ENCODE peak calls at places on chromosome 12, in nine cellular contexts. One of them, this sample, is unnamed.

GRCh38 chr12:127516467-127516866 is 750.5 kb upstream of the TMEM132C start:
- DNase-seq in H9: no peak
- DNase-seq in neural progenitor cell: no peak
- DNase-seq in kidney: no peak
- DNase-seq in PC-3: peak
- DNase-seq in endothelial cell of umbilical vein: no peak
- DNase-seq in IMR-90: peak
- DNase-seq in GM23248: peak
- DNase-seq in MM.1S: no peak
- DNase-seq in this sample: no peak

GRCh38 chr12:69822205-69822860 is 2.7 kb upstream of the MYRFL start:
- DNase-seq in H9: no peak
- DNase-seq in neural progenitor cell: no peak
- DNase-seq in kidney: no peak
- DNase-seq in PC-3: no peak
- DNase-seq in endothelial cell of umbilical vein: no peak
- DNase-seq in IMR-90: no peak
- DNase-seq in GM23248: no peak
- DNase-seq in MM.1S: no peak
- DNase-seq in this sample: no peak

GRCh38 chr12:119949145-119949544 is 39.9 kb upstream of the BICDL1 start:
- DNase-seq in H9: no peak
- DNase-seq in neural progenitor cell: no peak
- DNase-seq in kidney: no peak
- DNase-seq in PC-3: no peak
- DNase-seq in endothelial cell of umbilical vein: no peak
- DNase-seq in IMR-90: no peak
- DNase-seq in GM23248: no peak
- DNase-seq in MM.1S: no peak
- DNase-seq in this sample: no peak

GRCh38 chr12:89306827-89307498 is 45.3 kb downstream of the DUSP6 start:
- DNase-seq in H9: no peak
- DNase-seq in neural progenitor cell: no peak
- DNase-seq in kidney: no peak
- DNase-seq in PC-3: no peak
- DNase-seq in endothelial cell of umbilical vein: no peak
- DNase-seq in IMR-90: no peak
- DNase-seq in GM23248: no peak
- DNase-seq in MM.1S: no peak
- DNase-seq in this sample: no peak

GRCh38 chr12:56087220-56087619 is 7.3 kb downstream of the ERBB3 start:
- DNase-seq in H9: no peak
- DNase-seq in neural progenitor cell: no peak
- DNase-seq in kidney: peak
- DNase-seq in PC-3: peak
- DNase-seq in endothelial cell of umbilical vein: no peak
- DNase-seq in IMR-90: no peak
- DNase-seq in GM23248: peak
- DNase-seq in MM.1S: no peak
- DNase-seq in this sample: no peak

GRCh38 chr12:97801471-97802045 is 339.0 kb downstream of the RMST start:
- DNase-seq in H9: no peak
- DNase-seq in neural progenitor cell: no peak
- DNase-seq in kidney: no peak
- DNase-seq in PC-3: no peak
- DNase-seq in endothelial cell of umbilical vein: no peak
- DNase-seq in IMR-90: no peak
- DNase-seq in GM23248: no peak
- DNase-seq in MM.1S: no peak
- DNase-seq in this sample: no peak

GRCh38 chr12:47755655-47756562 is 2.8 kb downstream of the RAPGEF3 start:
- DNase-seq in H9: no peak
- DNase-seq in neural progenitor cell: no peak
- DNase-seq in kidney: peak
- DNase-seq in PC-3: no peak
- DNase-seq in endothelial cell of umbilical vein: no peak
- DNase-seq in IMR-90: no peak
- DNase-seq in GM23248: peak
- DNase-seq in MM.1S: peak
- DNase-seq in this sample: no peak

GRCh38 chr12:57087689-57088441 is 1.0 kb upstream of the NAB2 start:
- DNase-seq in H9: peak
- DNase-seq in neural progenitor cell: peak
- DNase-seq in kidney: peak
- DNase-seq in PC-3: peak
- DNase-seq in endothelial cell of umbilical vein: peak
- DNase-seq in IMR-90: peak
- DNase-seq in GM23248: peak
- DNase-seq in MM.1S: peak
- DNase-seq in this sample: peak

GRCh38 chr12:16238661-16239060 is 38.8 kb downstream of the SLC15A5 start:
- DNase-seq in H9: no peak
- DNase-seq in neural progenitor cell: no peak
- DNase-seq in kidney: no peak
- DNase-seq in PC-3: peak
- DNase-seq in endothelial cell of umbilical vein: no peak
- DNase-seq in IMR-90: no peak
- DNase-seq in GM23248: peak
- DNase-seq in MM.1S: no peak
- DNase-seq in this sample: no peak

GRCh38 chr12:29591140-29592020 is 93.9 kb upstream of the OVCH1 start:
- DNase-seq in H9: peak
- DNase-seq in neural progenitor cell: peak
- DNase-seq in kidney: no peak
- DNase-seq in PC-3: no peak
- DNase-seq in endothelial cell of umbilical vein: no peak
- DNase-seq in IMR-90: peak
- DNase-seq in GM23248: peak
- DNase-seq in MM.1S: no peak
- DNase-seq in this sample: peak

GRCh38 chr12:44372259-44372658 is 503.9 kb downstream of the NELL2 start:
- DNase-seq in H9: no peak
- DNase-seq in neural progenitor cell: no peak
- DNase-seq in kidney: no peak
- DNase-seq in PC-3: peak
- DNase-seq in endothelial cell of umbilical vein: no peak
- DNase-seq in IMR-90: peak
- DNase-seq in GM23248: peak
- DNase-seq in MM.1S: no peak
- DNase-seq in this sample: no peak

GRCh38 chr12:92566448-92567040 is 136.2 kb upstream of the PLEKHG7 start:
- DNase-seq in H9: no peak
- DNase-seq in neural progenitor cell: no peak
- DNase-seq in kidney: no peak
- DNase-seq in PC-3: no peak
- DNase-seq in endothelial cell of umbilical vein: no peak
- DNase-seq in IMR-90: no peak
- DNase-seq in GM23248: no peak
- DNase-seq in MM.1S: no peak
- DNase-seq in this sample: no peak

GRCh38 chr12:92570056-92570753 is 132.6 kb upstream of the PLEKHG7 start:
- DNase-seq in H9: peak
- DNase-seq in neural progenitor cell: peak
- DNase-seq in kidney: no peak
- DNase-seq in PC-3: peak
- DNase-seq in endothelial cell of umbilical vein: peak
- DNase-seq in IMR-90: peak
- DNase-seq in GM23248: peak
- DNase-seq in MM.1S: peak
- DNase-seq in this sample: peak

GRCh38 chr12:92571169-92571568 is 131.6 kb upstream of the PLEKHG7 start:
- DNase-seq in H9: no peak
- DNase-seq in neural progenitor cell: no peak
- DNase-seq in kidney: no peak
- DNase-seq in PC-3: no peak
- DNase-seq in endothelial cell of umbilical vein: no peak
- DNase-seq in IMR-90: no peak
- DNase-seq in GM23248: no peak
- DNase-seq in MM.1S: no peak
- DNase-seq in this sample: no peak

GRCh38 chr12:92571844-92572543 is 130.8 kb upstream of the PLEKHG7 start:
- DNase-seq in H9: no peak
- DNase-seq in neural progenitor cell: no peak
- DNase-seq in kidney: no peak
- DNase-seq in PC-3: no peak
- DNase-seq in endothelial cell of umbilical vein: no peak
- DNase-seq in IMR-90: no peak
- DNase-seq in GM23248: peak
- DNase-seq in MM.1S: no peak
- DNase-seq in this sample: no peak

GRCh38 chr12:92568631-92569128 is 134.1 kb upstream of the PLEKHG7 start:
- DNase-seq in H9: no peak
- DNase-seq in neural progenitor cell: no peak
- DNase-seq in kidney: no peak
- DNase-seq in PC-3: no peak
- DNase-seq in endothelial cell of umbilical vein: no peak
- DNase-seq in IMR-90: no peak
- DNase-seq in GM23248: no peak
- DNase-seq in MM.1S: no peak
- DNase-seq in this sample: no peak
- H3K27ac ChIP-seq in H9: no peak
- H3K27ac ChIP-seq in neural progenitor cell: no peak
- H3K27ac ChIP-seq in kidney: no peak
- H3K27ac ChIP-seq in PC-3: no peak
- H3K27ac ChIP-seq in endothelial cell of umbilical vein: no peak
- H3K27ac ChIP-seq in IMR-90: no peak
- H3K27ac ChIP-seq in GM23248: no peak
- H3K27ac ChIP-seq in MM.1S: no peak
- H3K27ac ChIP-seq in this sample: no peak

DNA sequence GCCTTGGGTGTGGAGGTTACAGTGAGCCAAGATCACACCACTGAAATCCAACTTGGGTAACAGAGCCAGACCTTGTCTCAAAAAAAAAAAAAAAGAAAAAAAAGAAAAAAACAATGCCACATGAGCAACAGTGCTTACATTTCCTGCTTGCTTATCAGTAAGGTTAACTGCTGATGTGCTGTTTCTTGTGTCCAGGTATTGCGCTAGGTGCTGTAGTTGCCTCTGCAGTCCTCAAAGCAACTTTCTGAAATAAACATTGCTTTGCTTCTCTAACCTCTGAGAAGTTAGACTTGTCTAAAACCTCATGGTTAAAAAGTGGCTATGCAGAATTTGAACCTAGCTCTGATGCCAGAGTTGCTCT is 24.7 kb downstream of the RNF34 start:
- DNase-seq in H9: no peak
- DNase-seq in neural progenitor cell: no peak
- DNase-seq in kidney: no peak
- DNase-seq in PC-3: no peak
- DNase-seq in endothelial cell of umbilical vein: no peak
- DNase-seq in IMR-90: no peak
- DNase-seq in GM23248: no peak
- DNase-seq in MM.1S: no peak
- DNase-seq in this sample: no peak
- H3K9ac ChIP-seq in H9: no peak
- H3K9ac ChIP-seq in neural progenitor cell: no peak
- H3K9ac ChIP-seq in kidney: no peak
- H3K9ac ChIP-seq in PC-3: no peak
- H3K9ac ChIP-seq in endothelial cell of umbilical vein: no peak
- H3K9ac ChIP-seq in IMR-90: no peak
- H3K9ac ChIP-seq in GM23248: no peak
- H3K9ac ChIP-seq in MM.1S: no peak
- H3K9ac ChIP-seq in this sample: no peak

GRCh38 chr12:54301428-54302045 is 722 bp upstream of the NFE2 start:
- DNase-seq in H9: peak
- DNase-seq in neural progenitor cell: peak
- DNase-seq in kidney: no peak
- DNase-seq in PC-3: peak
- DNase-seq in endothelial cell of umbilical vein: no peak
- DNase-seq in IMR-90: no peak
- DNase-seq in GM23248: no peak
- DNase-seq in MM.1S: no peak
- DNase-seq in this sample: peak

GRCh38 chr12:54299515-54300266 is 1.1 kb downstream of the NFE2 start:
- DNase-seq in H9: no peak
- DNase-seq in neural progenitor cell: no peak
- DNase-seq in kidney: no peak
- DNase-seq in PC-3: peak
- DNase-seq in endothelial cell of umbilical vein: no peak
- DNase-seq in IMR-90: no peak
- DNase-seq in GM23248: peak
- DNase-seq in MM.1S: no peak
- DNase-seq in this sample: no peak

GRCh38 chr12:54300267-54300731 is 516 bp downstream of the NFE2 start:
- DNase-seq in H9: peak
- DNase-seq in neural progenitor cell: no peak
- DNase-seq in kidney: no peak
- DNase-seq in PC-3: no peak
- DNase-seq in endothelial cell of umbilical vein: no peak
- DNase-seq in IMR-90: no peak
- DNase-seq in GM23248: no peak
- DNase-seq in MM.1S: no peak
- DNase-seq in this sample: no peak

GRCh38 chr12:54298904-54299303 is 1.9 kb downstream of the NFE2 start:
- DNase-seq in H9: no peak
- DNase-seq in neural progenitor cell: no peak
- DNase-seq in kidney: no peak
- DNase-seq in PC-3: peak
- DNase-seq in endothelial cell of umbilical vein: no peak
- DNase-seq in IMR-90: no peak
- DNase-seq in GM23248: no peak
- DNase-seq in MM.1S: no peak
- DNase-seq in this sample: no peak

DNA sequence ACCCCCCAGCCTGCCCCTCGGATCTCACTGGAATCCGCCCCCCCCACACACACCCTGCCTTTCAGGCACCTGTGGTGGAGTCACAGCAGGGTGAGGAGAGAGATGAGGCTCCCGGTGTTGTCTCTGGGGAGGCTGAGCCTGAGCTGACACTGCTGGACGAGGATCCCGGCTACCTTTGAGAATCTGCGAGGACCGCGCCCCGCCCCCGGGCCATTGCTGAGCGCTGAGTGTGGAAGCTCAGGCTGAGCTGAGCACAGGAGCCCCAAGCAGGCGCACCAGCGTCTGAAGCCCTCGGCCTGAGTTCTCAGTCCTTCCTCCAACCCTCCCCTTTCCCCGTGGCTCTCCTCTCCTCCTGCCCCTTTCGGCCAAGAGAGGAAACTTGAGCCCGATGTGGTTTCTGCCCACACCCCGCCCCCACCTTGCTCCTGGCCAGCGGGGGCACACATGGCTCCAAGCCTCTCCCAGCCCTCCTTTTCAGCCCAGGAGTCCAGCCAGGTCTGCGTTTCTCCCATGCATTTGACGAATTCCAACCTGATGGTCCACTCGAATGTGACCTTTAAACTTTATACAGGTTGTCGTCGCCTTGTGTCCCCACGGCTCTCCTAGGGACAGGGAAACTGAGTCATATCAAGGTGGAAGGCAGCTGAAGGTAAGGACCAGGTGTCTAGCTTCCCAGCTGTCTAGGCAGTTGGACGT is at the start of gene NFE2:
- DNase-seq in H9: peak
- DNase-seq in neural progenitor cell: peak
- DNase-seq in kidney: peak
- DNase-seq in PC-3: peak
- DNase-seq in endothelial cell of umbilical vein: no peak
- DNase-seq in IMR-90: peak
- DNase-seq in GM23248: peak
- DNase-seq in MM.1S: peak
- DNase-seq in this sample: peak
- H3K27ac ChIP-seq in H9: no peak
- H3K27ac ChIP-seq in neural progenitor cell: peak
- H3K27ac ChIP-seq in kidney: no peak
- H3K27ac ChIP-seq in PC-3: no peak
- H3K27ac ChIP-seq in endothelial cell of umbilical vein: no peak
- H3K27ac ChIP-seq in IMR-90: no peak
- H3K27ac ChIP-seq in GM23248: no peak
- H3K27ac ChIP-seq in MM.1S: no peak
- H3K27ac ChIP-seq in this sample: peak

GRCh38 chr12:12683725-12684124 is 12.3 kb downstream of the GPR19 start:
- DNase-seq in H9: no peak
- DNase-seq in neural progenitor cell: peak
- DNase-seq in kidney: no peak
- DNase-seq in PC-3: no peak
- DNase-seq in endothelial cell of umbilical vein: no peak
- DNase-seq in IMR-90: no peak
- DNase-seq in GM23248: no peak
- DNase-seq in MM.1S: no peak
- DNase-seq in this sample: peak
- H3K9ac ChIP-seq in H9: peak
- H3K9ac ChIP-seq in neural progenitor cell: peak
- H3K9ac ChIP-seq in kidney: no peak
- H3K9ac ChIP-seq in PC-3: no peak
- H3K9ac ChIP-seq in endothelial cell of umbilical vein: no peak
- H3K9ac ChIP-seq in IMR-90: no peak
- H3K9ac ChIP-seq in GM23248: no peak
- H3K9ac ChIP-seq in MM.1S: no peak
- H3K9ac ChIP-seq in this sample: peak

This sample was measured in endodermal cell.